ENCODE peak calls at places on chromosomes 12 and 14, in nine cellular contexts. T, X, F, V, U, N, J, M and K are unnamed samples.

GRCh38 chr12:84994436-84994835 is 41.6 kb downstream of the TSPAN19 start:
- DNase-seq in V (no peak), N (no peak), U (no peak), F (peak; percentile 11), T (no peak), J (peak; percentile 31), X (no peak), M (no peak), K (no peak)

GRCh38 chr14:92932448-92933395 is 9.8 kb downstream of the CHGA start:
- DNase-seq in T (peak; percentile 70), V (no peak), F (no peak), U (no peak), N (no peak), M (no peak), X (no peak), J (no peak), K (no peak)

GRCh38 chr14:52266179-52266578 is 1.3 kb upstream of the PTGDR start:
- DNase-seq in F (peak; percentile 49), M (peak; percentile 23), U (peak; percentile 85), X (no peak), T (no peak), V (no peak), J (no peak), N (no peak), K (peak; percentile 58)

GRCh38 chr12:123935956-123936355 is 36.7 kb downstream of the CCDC92 start:
- DNase-seq in T (no peak), U (no peak), V (no peak), J (no peak), N (no peak), M (no peak), F (no peak), X (no peak), K (no peak)

GRCh38 chr12:131536337-131536736 is 174.6 kb upstream of the SFSWAP start:
- DNase-seq in J (no peak), F (no peak), M (no peak), V (no peak), T (no peak), N (no peak), U (no peak), X (no peak), K (no peak)

GRCh38 chr14:24427537-24428508 is 1.6 kb downstream of the CBLN3 start:
- DNase-seq in J (no peak), U (no peak), N (no peak), M (no peak), V (peak; percentile 38), X (peak; percentile 80), F (no peak), T (peak; percentile 48), K (peak; percentile 35)

GRCh38 chr14:96089401-96089800 is 50.2 kb downstream of the C14orf132 start:
- DNase-seq in F (no peak), T (no peak), V (peak; percentile 6), X (peak; percentile 17), N (no peak), J (no peak), M (no peak), U (peak; percentile 46), K (no peak)

GRCh38 chr14:71361335-71361734 is 454.1 kb downstream of the PCNX1 start:
- DNase-seq in M (no peak), V (no peak), F (peak; percentile 57), T (no peak), N (no peak), U (no peak), J (no peak), X (no peak), K (no peak)

GRCh38 chr12:114684098-114684869 is at the start of gene TBX3:
- DNase-seq in M (peak; percentile 80), V (peak; percentile 95), T (peak; percentile 94), N (peak; percentile 79), J (peak; percentile 95), X (peak; percentile 96), F (peak; percentile 99), U (peak; percentile 97), K (peak; percentile 92)

GRCh38 chr12:50132505-50133135 is 20.6 kb downstream of the COX14 start:
- DNase-seq in F (peak; percentile 61), X (no peak), N (no peak), V (no peak), T (no peak), J (no peak), U (no peak), M (no peak), K (no peak)

GRCh38 chr12:128863957-128864356 is 10.7 kb downstream of the GLT1D1 start:
- DNase-seq in M (no peak), U (no peak), X (peak; percentile 69), F (no peak), N (no peak), T (no peak), J (no peak), V (no peak), K (no peak)

DNA sequence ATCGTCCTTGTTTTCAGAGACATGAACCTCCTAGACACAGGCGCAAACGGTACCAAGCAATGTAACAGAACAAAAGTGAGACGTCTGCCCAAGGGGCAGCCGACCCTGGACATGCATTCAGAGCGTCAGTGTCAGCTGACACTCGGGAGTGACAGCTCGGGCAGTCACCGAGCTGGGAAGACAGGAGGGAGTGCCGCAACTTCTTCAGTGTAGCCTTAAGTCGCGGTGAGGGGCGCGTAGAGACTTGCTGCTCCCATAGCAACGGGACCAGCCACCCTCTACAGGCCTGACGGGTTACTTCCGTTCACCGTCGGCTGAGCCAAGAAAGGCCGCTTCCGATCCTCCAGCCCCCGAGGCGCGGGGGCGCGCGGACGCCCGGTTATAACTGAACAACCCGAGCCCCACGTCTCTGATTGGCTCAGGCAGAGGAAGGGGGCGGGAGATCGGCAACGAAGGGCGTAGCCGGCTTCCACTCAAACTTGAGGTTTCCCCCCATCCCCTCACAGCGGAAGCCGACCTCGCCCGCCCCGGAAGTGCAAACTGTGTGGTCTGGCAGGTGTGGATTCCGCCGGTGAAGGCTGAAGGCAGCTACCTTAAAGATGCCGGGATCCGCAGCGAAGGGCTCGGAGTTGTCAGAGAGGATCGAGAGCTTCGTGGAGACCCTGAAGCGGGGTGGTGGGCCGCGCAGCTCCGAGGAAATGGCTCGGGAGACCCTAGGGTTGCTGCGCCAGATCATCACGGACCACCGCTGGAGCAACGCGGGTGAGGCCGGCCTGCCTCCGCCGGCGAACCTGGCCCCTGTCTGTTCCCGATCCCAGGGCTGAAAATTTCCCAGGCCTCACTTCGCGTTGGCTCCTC is at the start of gene EIF2B2:
- DNase-seq in V (peak; percentile 96), U (peak; percentile 98), N (peak; percentile 97), X (peak; percentile 98), T (peak; percentile 99), M (peak; percentile 98), J (peak; percentile 96), F (peak; percentile 94), K (peak; percentile 98)
- TF ChIP-seq POLR2A in V (no peak), U (peak; percentile 50), N (no peak), X (peak; percentile 47), T (peak; percentile 37), M (peak; percentile 78), J (peak; percentile 55), F (peak; percentile 30), K (peak; percentile 71)

DNA sequence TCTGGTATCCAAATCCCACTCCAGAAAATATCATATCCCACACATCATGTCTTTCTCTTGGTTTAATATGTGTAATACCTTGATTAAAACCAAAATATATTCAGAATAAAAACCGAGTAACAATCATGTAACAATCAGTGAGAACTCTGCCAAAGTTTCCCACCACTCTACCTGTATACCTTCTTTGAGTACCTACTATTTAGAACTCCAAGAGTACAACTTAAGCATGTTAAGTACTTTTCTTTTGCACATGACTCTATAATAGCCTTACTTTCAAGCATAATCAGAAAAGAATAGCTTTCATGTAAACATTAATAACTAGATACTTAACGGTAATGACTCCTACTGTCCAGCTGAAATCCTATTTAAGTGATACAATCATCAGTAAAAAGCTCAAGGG is 223.2 kb downstream of the MED13L start:
- DNase-seq in N (no peak), J (no peak), V (no peak), T (no peak), U (no peak), F (no peak), X (no peak), M (no peak), K (no peak)
- H3K27ac ChIP-seq in N (peak overlapping the region; percentile 50), J (no peak overlapping the region), V (no peak overlapping the region), T (no peak overlapping the region), U (peak overlapping the region; percentile 31), F (no peak overlapping the region), X (no peak overlapping the region), M (no peak overlapping the region), K (no peak overlapping the region)

GRCh38 chr12:47811581-47812484 is 7.9 kb downstream of the HDAC7 start:
- DNase-seq in X (no peak), J (peak; percentile 83), F (peak; percentile 86), T (peak; percentile 83), M (no peak), U (peak; percentile 91), N (no peak), V (peak; percentile 83), K (peak; percentile 57)
- H3K4me3 ChIP-seq in X (no peak overlapping the region), J (peak overlapping the region; percentile 16), F (no peak overlapping the region), T (no peak overlapping the region), M (no peak overlapping the region), U (no peak overlapping the region), N (peak overlapping the region; percentile 42), V (peak overlapping the region; percentile 36), K (peak overlapping the region; percentile 48)

GRCh38 chr12:111442301-111443045 is 36.8 kb downstream of the SH2B3 start:
- DNase-seq in F (no peak), U (peak; percentile 66), N (no peak), T (peak; percentile 61), X (no peak), J (no peak), V (no peak), M (peak; percentile 6), K (no peak)
- TF ChIP-seq POLR2A in F (no peak), U (no peak), N (no peak), T (no peak), X (no peak), J (no peak), V (no peak), M (no peak), K (no peak)

GRCh38 chr12:68056300-68056699 is 67.1 kb downstream of the IFNG-AS1 start:
- DNase-seq in M (no peak), T (no peak), F (no peak), J (no peak), V (no peak), U (no peak), X (no peak), N (no peak), K (no peak)
- H3K27ac ChIP-seq in M (no peak overlapping the region), T (no peak overlapping the region), F (no peak overlapping the region), J (no peak overlapping the region), V (no peak overlapping the region), U (no peak overlapping the region), X (no peak overlapping the region), N (no peak overlapping the region), K (no peak overlapping the region)

GRCh38 chr12:30696486-30696885 is 817 bp upstream of the IPO8 start:
- DNase-seq in T (peak; percentile 41), V (peak; percentile 30), J (no peak), N (no peak), M (no peak), U (no peak), F (no peak), X (no peak), K (no peak)
- H3K4me3 ChIP-seq in T (no peak overlapping the region), V (peak overlapping the region; percentile 97), J (no peak overlapping the region), N (peak overlapping the region; percentile 95), M (no peak overlapping the region), U (peak overlapping the region; percentile 97), F (no peak overlapping the region), X (no peak overlapping the region), K (peak overlapping the region; percentile 95)